ENCODE peak calls at places on chromosomes 5 and 9, in seven cellular contexts. N is psoas muscle, G is NCI-H2107, Z is tibial nerve, D is IMR-90, I is NCI-H526, X is keratinocyte. E is an unnamed sample.

GRCh38 chr5:34474573-34475021 is 181.5 kb upstream of the RAI14 start:
- DNase-seq in N (no peak), G (peak), Z (no peak), D (peak), I (peak), X (no peak), E (no peak)

GRCh38 chr9:96852676-96853075 is 1.6 kb downstream of the ZNF782 start:
- DNase-seq in N (no peak), G (no peak), Z (no peak), D (peak), I (no peak), X (no peak), E (no peak)

GRCh38 chr5:176743136-176743827 is 67.1 kb upstream of the UNC5A start:
- DNase-seq in N (no peak), G (no peak), Z (no peak), D (no peak), I (peak), X (no peak), E (no peak)

GRCh38 chr5:171207256-171207866 is 101.7 kb upstream of the TLX3 start:
- DNase-seq in N (no peak), G (no peak), Z (no peak), D (peak), I (peak), X (no peak), E (no peak)

GRCh38 chr9:126496781-126497667 is 116.7 kb upstream of the LMX1B start:
- DNase-seq in N (no peak), G (no peak), Z (no peak), D (no peak), I (no peak), X (no peak), E (no peak)

GRCh38 chr5:74372502-74373445 is 267.8 kb downstream of the ENC1 start:
- DNase-seq in N (no peak), G (no peak), Z (no peak), D (peak), I (no peak), X (no peak), E (no peak)

GRCh38 chr9:127546125-127546832 is 65.8 kb upstream of the STXBP1 start:
- DNase-seq in N (no peak), G (no peak), Z (no peak), D (no peak), I (no peak), X (no peak), E (no peak)

GRCh38 chr5:135824541-135825041 is 9.9 kb upstream of the SLC25A48 start:
- DNase-seq in N (no peak), G (no peak), Z (no peak), D (no peak), I (no peak), X (no peak), E (no peak)

GRCh38 chr5:55418994-55419991 is 111.5 kb downstream of the MTREX start:
- DNase-seq in N (no peak), G (no peak), Z (no peak), D (peak), I (no peak), X (no peak), E (no peak)

GRCh38 chr5:14351845-14352712 is 208.9 kb downstream of the TRIO start:
- DNase-seq in N (peak), G (peak), Z (peak), D (peak), I (peak), X (no peak), E (peak)

GRCh38 chr5:28165116-28165515 is 1126.7 kb upstream of the CDH9 start:
- DNase-seq in N (no peak), G (no peak), Z (no peak), D (no peak), I (no peak), X (no peak), E (no peak)

GRCh38 chr9:76153902-76154629 is 240.2 kb downstream of the RFK start:
- DNase-seq in N (no peak), G (no peak), Z (no peak), D (no peak), I (no peak), X (no peak), E (no peak)

GRCh38 chr5:174287761-174288160 is 242.3 kb downstream of the NSG2 start:
- DNase-seq in N (no peak), G (no peak), Z (no peak), D (no peak), I (no peak), X (no peak), E (no peak)

GRCh38 chr5:98770158-98770910 is 3.1 kb upstream of the RGMB start:
- DNase-seq in N (peak), G (no peak), Z (peak), D (peak), I (peak), X (no peak), E (no peak)

GRCh38 chr5:2272755-2273154 is 390.0 kb upstream of the IRX4 start:
- DNase-seq in N (no peak), G (no peak), Z (no peak), D (no peak), I (no peak), X (no peak), E (no peak)

GRCh38 chr9:32449969-32450368 is 65.5 kb downstream of the ACO1 start:
- DNase-seq in N (no peak), G (no peak), Z (no peak), D (no peak), I (no peak), X (no peak), E (no peak)

GRCh38 chr9:338602-339001 is 123.9 kb downstream of the DOCK8 start:
- DNase-seq in N (no peak), G (no peak), Z (no peak), D (no peak), I (no peak), X (no peak), E (no peak)

GRCh38 chr9:94859891-94860290 is 133.4 kb downstream of the AOPEP start:
- DNase-seq in N (no peak), G (no peak), Z (no peak), D (no peak), I (no peak), X (no peak), E (no peak)

GRCh38 chr5:55541056-55541635 is 6.4 kb upstream of the PLPP1 start:
- DNase-seq in N (no peak), G (no peak), Z (no peak), D (no peak), I (no peak), X (no peak), E (no peak)

GRCh38 chr9:70229579-70229978 is 29.2 kb upstream of the SMC5 start:
- DNase-seq in N (no peak), G (no peak), Z (no peak), D (peak), I (peak), X (no peak), E (no peak)

GRCh38 chr5:2666081-2666480 is 85.4 kb downstream of the IRX2 start:
- DNase-seq in N (no peak), G (no peak), Z (no peak), D (no peak), I (no peak), X (no peak), E (no peak)

GRCh38 chr5:143860211-143860610 is 48.2 kb downstream of the HMHB1 start:
- DNase-seq in N (no peak), G (no peak), Z (no peak), D (no peak), I (no peak), X (no peak), E (no peak)

GRCh38 chr5:126477681-126478117 is 54.5 kb downstream of the GRAMD2B start:
- DNase-seq in N (no peak), G (no peak), Z (no peak), D (no peak), I (no peak), X (no peak), E (no peak)

GRCh38 chr9:90854637-90855036 is 53.0 kb downstream of the SYK start:
- DNase-seq in N (no peak), G (no peak), Z (no peak), D (no peak), I (no peak), X (no peak), E (no peak)

GRCh38 chr9:91305596-91305995 is 56.1 kb downstream of the AUH start:
- DNase-seq in N (no peak), G (no peak), Z (no peak), D (no peak), I (no peak), X (no peak), E (peak)

GRCh38 chr9:97315550-97315949 is 8.1 kb downstream of the CCDC180 start:
- DNase-seq in N (no peak), G (no peak), Z (no peak), D (peak), I (no peak), X (no peak), E (no peak)

GRCh38 chr9:90836396-90837080 is 34.9 kb downstream of the SYK start:
- DNase-seq in N (no peak), G (no peak), Z (no peak), D (no peak), I (no peak), X (no peak), E (no peak)

GRCh38 chr9:110762783-110763182 is 94.2 kb downstream of the MUSK start:
- DNase-seq in N (no peak), G (no peak), Z (no peak), D (no peak), I (no peak), X (no peak), E (no peak)

GRCh38 chr5:10333154-10334006 is 20.1 kb upstream of the MARCHF6 start:
- DNase-seq in N (peak), G (no peak), Z (no peak), D (peak), I (peak), X (no peak), E (no peak)

GRCh38 chr9:26779072-26779471 is 113.5 kb downstream of the CAAP1 start:
- DNase-seq in N (no peak), G (no peak), Z (no peak), D (peak), I (no peak), X (no peak), E (no peak)

GRCh38 chr5:83711982-83712601 is 8.6 kb downstream of the HAPLN1 start:
- DNase-seq in N (no peak), G (no peak), Z (peak), D (peak), I (peak), X (no peak), E (no peak)

GRCh38 chr5:148841519-148841918 is 15.1 kb downstream of the ADRB2 start:
- DNase-seq in N (no peak), G (no peak), Z (no peak), D (no peak), I (no peak), X (no peak), E (no peak)

GRCh38 chr5:4640793-4641192 is 499.3 kb upstream of the ADAMTS16 start:
- DNase-seq in N (no peak), G (no peak), Z (no peak), D (no peak), I (peak), X (no peak), E (no peak)

E was measured in epithelial cell of prostate.